ENCODE peak calls at places on chromosome 19, in nine cellular contexts. F, X, M, N, G, J, P, R and V are unnamed samples.

GRCh38 chr19:10115392-10116084 is 4.0 kb downstream of the P2RY11 start:
- DNase-seq in N (no peak), M (no peak), J (no peak), F (no peak), R (no peak), G (no peak), X (peak), P (no peak), V (no peak)

GRCh38 chr19:8512991-8513686 is 828 bp downstream of the ZNF414 start:
- DNase-seq in N (no peak), R (no peak), F (no peak), G (no peak), M (no peak), X (peak), P (no peak), J (no peak), V (no peak)

GRCh38 chr19:42478765-42479307 is 36.1 kb upstream of the CXCL17 start:
- DNase-seq in J (no peak), M (no peak), P (no peak), X (no peak), N (no peak), F (no peak), G (no peak), R (no peak), V (no peak)

GRCh38 chr19:8368136-8368535 is 4.2 kb downstream of the ANGPTL4 start:
- DNase-seq in P (no peak), R (no peak), M (no peak), G (no peak), J (no peak), N (no peak), F (no peak), X (peak), V (no peak)

GRCh38 chr19:3554254-3555083 is 2.9 kb downstream of the MFSD12 start:
- DNase-seq in X (peak), G (no peak), P (no peak), J (no peak), N (no peak), M (no peak), R (no peak), F (no peak), V (no peak)

GRCh38 chr19:42440357-42441046 is 2.2 kb downstream of the CXCL17 start:
- DNase-seq in R (peak), G (peak), J (peak), F (peak), M (peak), X (peak), N (peak), P (peak), V (peak)

GRCh38 chr19:3036119-3036794 is 7.2 kb upstream of the TLE2 start:
- DNase-seq in G (peak), J (peak), P (peak), F (peak), R (peak), X (peak), N (peak), M (peak), V (peak)

GRCh38 chr19:15457701-15458484 is 6.5 kb downstream of the RASAL3 start:
- DNase-seq in R (no peak), J (no peak), P (no peak), N (no peak), G (no peak), M (no peak), F (no peak), X (no peak), V (no peak)

GRCh38 chr19:45767881-45768643 is 990 bp downstream of the SIX5 start:
- DNase-seq in F (peak), R (peak), G (peak), N (no peak), J (peak), X (peak), M (peak), P (peak), V (peak)

GRCh38 chr19:49528211-49528771 is 488 bp downstream of the RCN3 start:
- DNase-seq in N (no peak), X (peak), G (no peak), P (no peak), M (no peak), J (peak), F (no peak), R (no peak), V (no peak)

GRCh38 chr19:28687296-28687695 is 525.7 kb downstream of the UQCRFS1 start:
- DNase-seq in R (no peak), G (no peak), M (no peak), J (no peak), F (no peak), X (no peak), P (no peak), N (no peak), V (no peak)

GRCh38 chr19:52592301-52592700 is 22.2 kb downstream of the ZNF701 start:
- DNase-seq in R (no peak), P (no peak), F (no peak), J (no peak), M (no peak), X (no peak), N (no peak), G (no peak), V (no peak)

GRCh38 chr19:35126624-35126959 is 8.3 kb downstream of the LGI4 start:
- DNase-seq in R (no peak), J (no peak), G (no peak), M (no peak), N (no peak), F (no peak), X (no peak), P (no peak), V (no peak)

GRCh38 chr19:10915511-10916091 is 12.8 kb downstream of the YIPF2 start:
- DNase-seq in G (peak), N (peak), J (no peak), R (peak), P (peak), M (peak), F (no peak), X (no peak), V (peak)

GRCh38 chr19:33490041-33490451 is 31.5 kb downstream of the PEPD start:
- DNase-seq in J (peak), N (no peak), M (no peak), X (peak), R (no peak), F (peak), P (no peak), G (no peak), V (no peak)

GRCh38 chr19:7614859-7615741 is 14.2 kb downstream of the XAB2 start:
- DNase-seq in N (no peak), F (no peak), M (no peak), R (no peak), J (no peak), P (no peak), X (no peak), G (no peak), V (no peak)

DNA sequence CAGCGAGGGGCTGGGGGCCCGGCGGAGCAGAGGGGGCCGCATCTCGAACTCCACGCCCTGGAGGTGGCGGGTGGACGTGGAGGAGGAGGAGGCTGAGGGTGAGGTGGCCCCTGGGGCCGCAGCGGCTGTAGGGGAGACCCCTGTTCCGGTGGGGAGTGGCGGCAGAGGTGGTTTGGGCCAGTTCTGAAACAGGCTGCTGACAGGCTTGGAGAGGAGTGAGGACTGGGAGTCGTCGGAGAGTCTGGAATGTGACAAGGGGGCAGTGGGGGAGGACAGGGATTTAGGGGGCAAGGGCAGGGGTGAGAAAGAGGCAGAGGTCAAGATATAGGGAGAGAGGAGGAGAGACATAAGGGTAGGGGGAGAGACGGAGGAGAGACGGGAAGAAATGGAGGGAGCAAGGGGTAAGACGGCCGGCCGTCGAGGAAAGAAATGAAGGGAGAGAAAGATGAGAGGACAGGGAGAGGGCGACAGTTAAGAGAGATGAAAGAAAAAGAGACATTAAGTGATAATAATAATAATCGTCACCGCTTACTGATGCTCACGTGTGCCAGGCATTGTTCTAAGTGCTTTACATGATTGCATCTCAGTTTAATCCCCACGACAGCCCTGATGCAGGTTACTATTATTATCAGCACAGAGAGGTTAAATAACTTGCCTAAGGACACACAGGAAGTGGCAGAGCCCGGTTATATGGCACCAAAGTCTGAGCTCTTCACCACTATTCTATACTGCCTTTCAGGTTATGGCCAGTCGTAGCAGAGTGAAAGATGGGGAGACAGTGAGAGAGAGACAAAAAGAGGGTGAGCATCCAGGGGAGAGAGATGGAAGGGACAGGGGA is 13.4 kb downstream of the C19orf81 start:
- DNase-seq in M (no peak), F (no peak), N (no peak), P (no peak), R (no peak), J (no peak), X (no peak), G (no peak), V (no peak)
- TF ChIP-seq POLR2A in M (no peak), F (no peak), N (no peak), P (no peak), R (no peak), J (no peak), X (no peak), G (no peak), V (no peak)

GRCh38 chr19:19103167-19103566 is 35.1 kb downstream of the TMEM161A start:
- DNase-seq in G (no peak), N (no peak), F (no peak), X (no peak), J (no peak), M (no peak), R (no peak), P (no peak), V (no peak)

GRCh38 chr19:19101540-19101939 is 36.7 kb downstream of the TMEM161A start:
- DNase-seq in M (no peak), R (no peak), J (no peak), N (no peak), P (no peak), X (no peak), F (no peak), G (no peak), V (no peak)

GRCh38 chr19:19107663-19108062 is 30.6 kb downstream of the TMEM161A start:
- DNase-seq in G (no peak), J (no peak), X (no peak), P (no peak), F (no peak), N (no peak), M (no peak), R (no peak), V (no peak)

GRCh38 chr19:19106061-19106551 is 32.2 kb downstream of the TMEM161A start:
- DNase-seq in P (no peak), R (no peak), J (no peak), G (no peak), X (no peak), F (no peak), N (no peak), M (no peak), V (no peak)

GRCh38 chr19:19105365-19106060 is 32.8 kb downstream of the TMEM161A start:
- DNase-seq in X (no peak), N (no peak), G (peak), P (peak), R (peak), J (peak), M (no peak), F (no peak), V (no peak)
- TF ChIP-seq POLR2A in X (no peak), N (no peak), G (no peak), P (no peak), R (no peak), J (no peak), M (no peak), F (no peak), V (no peak)

GRCh38 chr19:13110099-13110610 is 6.4 kb downstream of the TRMT1 start:
- DNase-seq in G (no peak), R (no peak), F (no peak), J (no peak), M (no peak), X (no peak), P (no peak), N (no peak), V (no peak)

GRCh38 chr19:13112555-13112954 is 4.0 kb downstream of the TRMT1 start:
- DNase-seq in J (no peak), P (no peak), R (no peak), N (no peak), F (no peak), G (no peak), X (no peak), M (no peak), V (no peak)

GRCh38 chr19:13103961-13104847 is 1.5 kb upstream of the LYL1 start:
- DNase-seq in R (peak), J (peak), N (no peak), F (no peak), X (peak), G (peak), P (peak), M (no peak), V (no peak)

GRCh38 chr19:13104848-13105646 is 2.4 kb upstream of the LYL1 start:
- DNase-seq in N (no peak), M (no peak), X (peak), R (no peak), P (no peak), J (no peak), F (no peak), G (no peak), V (no peak)

DNA sequence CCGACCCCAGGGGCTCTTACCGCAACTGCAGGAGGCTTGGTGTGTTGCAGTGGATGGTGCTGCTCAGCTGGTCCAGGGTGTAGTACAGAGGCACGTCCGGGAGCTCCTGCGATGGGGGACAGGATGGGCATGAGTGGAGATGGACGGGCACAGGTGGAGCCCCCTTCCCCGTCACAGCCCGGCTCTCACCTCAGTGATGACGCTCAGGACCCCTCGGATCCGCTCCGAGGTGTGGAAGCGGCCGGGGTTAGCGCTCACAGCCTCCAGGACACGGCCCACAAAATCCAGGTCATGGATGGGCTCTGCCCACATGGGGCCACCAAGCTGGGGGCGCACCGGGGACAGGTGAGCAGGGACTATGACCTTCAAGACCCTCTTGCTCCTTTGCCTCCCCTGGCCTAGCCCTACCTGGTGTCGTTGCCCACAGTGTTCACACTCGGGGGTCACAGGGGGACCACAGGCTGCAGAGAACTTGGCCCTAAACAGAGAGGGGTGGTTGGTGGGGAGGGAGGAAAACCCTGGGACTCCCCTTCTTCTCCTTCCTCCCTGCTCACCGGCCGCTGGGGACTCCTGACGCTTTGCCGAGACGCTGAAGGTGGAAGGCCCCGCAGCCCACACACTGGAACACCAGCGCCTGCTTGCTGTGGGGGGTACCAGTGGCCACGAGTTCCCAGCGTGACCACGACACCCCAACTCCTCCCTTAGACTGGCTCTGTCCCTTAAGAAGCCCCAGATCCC is 6.9 kb upstream of the LYL1 start:
- DNase-seq in J (no peak), N (no peak), G (no peak), R (no peak), X (peak), M (no peak), P (no peak), F (no peak), V (no peak)
- TF ChIP-seq POLR2A in J (no peak), N (no peak), G (no peak), R (no peak), X (no peak), M (no peak), P (no peak), F (no peak), V (no peak)

GRCh38 chr19:1243768-1244692 is 2.5 kb downstream of the ATP5F1D start:
- DNase-seq in F (peak), G (peak), M (peak), P (peak), X (peak), J (peak), N (no peak), R (peak), V (peak)
- TF ChIP-seq POLR2A in F (no peak), G (no peak), M (no peak), P (no peak), X (no peak), J (no peak), N (no peak), R (no peak), V (no peak)

GRCh38 chr19:55383789-55384575 is at the start of gene TMEM238:
- DNase-seq in M (no peak), N (no peak), R (peak), X (peak), F (no peak), J (peak), P (peak), G (peak), V (no peak)

GRCh38 chr19:55383279-55383788 is 758 bp downstream of the TMEM238 start:
- DNase-seq in F (no peak), M (no peak), N (no peak), X (peak), R (no peak), J (no peak), G (no peak), P (no peak), V (no peak)

GRCh38 chr19:55384576-55385235 is 614 bp upstream of the TMEM238 start:
- DNase-seq in M (peak), P (peak), J (no peak), N (no peak), G (no peak), X (peak), F (no peak), R (no peak), V (no peak)

GRCh38 chr19:55382013-55382412 is 2.1 kb downstream of the TMEM238 start:
- DNase-seq in G (no peak), M (no peak), J (no peak), P (no peak), N (no peak), F (no peak), R (no peak), X (no peak), V (no peak)

DNA sequence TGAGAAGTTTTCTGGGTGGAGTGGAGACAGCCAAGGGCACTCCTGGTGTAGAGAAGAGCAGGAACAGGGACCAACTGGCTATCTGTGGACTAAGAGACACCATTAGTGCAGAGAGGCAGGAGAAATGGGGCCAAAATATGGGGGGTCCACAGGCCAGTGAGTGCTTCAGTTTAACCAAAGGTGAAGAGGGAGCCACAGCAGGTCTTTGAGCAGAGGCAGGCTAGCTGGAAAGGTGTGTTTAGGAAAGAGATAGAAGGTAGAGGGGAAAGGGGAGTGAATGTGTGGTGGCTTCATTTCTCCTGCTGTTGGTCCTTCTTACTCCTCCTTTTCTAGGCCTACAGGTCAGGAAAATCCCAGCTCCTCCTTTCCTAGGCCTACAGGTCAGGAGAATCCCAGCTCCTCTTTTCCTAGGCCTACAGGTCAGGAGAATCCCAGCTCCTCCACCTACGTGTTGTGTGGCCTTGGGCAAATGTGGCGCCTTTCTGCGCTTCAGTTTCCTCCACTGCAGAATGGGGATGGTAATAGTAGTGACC is 1.5 kb downstream of the TMEM238 start:
- DNase-seq in F (no peak), G (no peak), P (no peak), R (no peak), M (no peak), N (no peak), J (no peak), X (no peak), V (no peak)
- TF ChIP-seq POLR2A in F (no peak), G (no peak), P (no peak), R (no peak), M (no peak), N (no peak), J (no peak), X (no peak), V (no peak)

GRCh38 chr19:18477042-18477760 is 39.3 kb upstream of the ISYNA1 start:
- DNase-seq in F (no peak), P (peak), J (no peak), X (peak), M (no peak), R (no peak), N (no peak), G (no peak), V (no peak)

GRCh38 chr19:18477974-18478373 is 40.0 kb upstream of the ISYNA1 start:
- DNase-seq in R (no peak), G (no peak), P (no peak), X (peak), M (no peak), F (no peak), J (no peak), N (no peak), V (no peak)

GRCh38 chr19:18479964-18480723 is 41.7 kb downstream of the ELL start:
- DNase-seq in M (peak), G (peak), J (peak), F (no peak), P (no peak), X (peak), R (no peak), N (peak), V (no peak)

GRCh38 chr19:18476507-18477041 is 38.6 kb upstream of the ISYNA1 start:
- DNase-seq in P (no peak), F (no peak), R (no peak), G (no peak), X (peak), M (no peak), N (no peak), J (no peak), V (no peak)

DNA sequence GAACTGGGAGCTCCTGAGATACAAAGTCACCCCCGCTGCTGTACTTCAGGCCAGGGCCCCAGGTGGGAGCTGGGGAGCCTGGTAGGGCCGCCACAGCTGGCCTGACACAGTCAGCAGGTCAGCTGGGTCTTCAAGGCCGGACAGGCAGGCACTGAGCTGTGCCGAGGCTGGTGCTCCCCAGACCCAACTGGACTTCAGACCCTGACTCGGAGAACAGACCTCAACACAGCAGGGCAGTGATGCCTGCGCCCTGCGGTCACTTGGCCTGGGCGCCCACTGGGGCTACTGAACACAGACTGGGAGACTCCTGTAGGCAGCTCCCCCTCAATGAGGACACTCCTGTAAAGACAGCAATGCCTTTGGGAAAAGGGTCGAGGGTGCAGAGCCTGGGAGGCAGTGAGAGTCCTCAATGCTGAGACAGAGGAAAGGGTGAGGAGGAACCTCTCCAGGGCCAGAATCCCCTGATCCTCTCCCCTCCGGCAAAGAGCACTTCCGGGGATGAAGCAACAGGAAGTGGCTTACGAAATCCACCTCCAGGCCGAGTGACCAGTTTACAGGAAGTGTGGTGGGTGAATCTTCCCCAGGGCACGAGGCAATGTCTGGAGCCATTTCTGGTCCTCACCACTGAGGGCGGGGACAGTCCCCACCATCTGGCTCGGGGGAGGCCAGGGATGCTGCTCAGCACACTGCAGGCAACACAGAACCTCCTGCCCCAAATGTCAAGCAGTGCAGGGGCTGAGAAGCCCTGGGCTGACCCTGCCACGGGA is 40.8 kb upstream of the ISYNA1 start:
- DNase-seq in G (peak), F (no peak), N (peak), R (peak), J (peak), M (peak), X (peak), P (peak), V (peak)
- TF ChIP-seq POLR2A in G (no peak), F (peak), N (no peak), R (no peak), J (no peak), M (no peak), X (no peak), P (no peak), V (no peak)